ENCODE peak calls at places on chromosomes 1 and 21, in ten cellular contexts. One of them, this sample, is unnamed.

GRCh38 chr1:119116725-119117124 is 23.7 kb downstream of the WARS2 start:
- DNase-seq in spleen: no peak
- DNase-seq in sigmoid colon: no peak
- DNase-seq in breast epithelium: no peak
- DNase-seq in HCT116: no peak
- DNase-seq in stomach: no peak
- DNase-seq in vagina: no peak
- DNase-seq in K562: no peak
- DNase-seq in HepG2: no peak
- DNase-seq in suprapubic skin: no peak
- DNase-seq in this sample: no peak

GRCh38 chr1:59062743-59063142 is 234.2 kb upstream of the FGGY start:
- DNase-seq in suprapubic skin: no peak
- DNase-seq in K562: no peak
- DNase-seq in vagina: no peak
- DNase-seq in HepG2: no peak
- DNase-seq in sigmoid colon: peak
- DNase-seq in HCT116: no peak
- DNase-seq in spleen: no peak
- DNase-seq in breast epithelium: no peak
- DNase-seq in stomach: peak
- DNase-seq in this sample: no peak

GRCh38 chr1:4587721-4588120 is 66.7 kb upstream of the AJAP1 start:
- DNase-seq in HCT116: no peak
- DNase-seq in stomach: no peak
- DNase-seq in sigmoid colon: no peak
- DNase-seq in suprapubic skin: no peak
- DNase-seq in vagina: no peak
- DNase-seq in breast epithelium: no peak
- DNase-seq in HepG2: no peak
- DNase-seq in spleen: no peak
- DNase-seq in K562: no peak
- DNase-seq in this sample: no peak

GRCh38 chr1:16181887-16182719 is 26.2 kb upstream of the EPHA2 start:
- DNase-seq in stomach: peak
- DNase-seq in suprapubic skin: peak
- DNase-seq in sigmoid colon: peak
- DNase-seq in vagina: no peak
- DNase-seq in spleen: peak
- DNase-seq in HCT116: peak
- DNase-seq in HepG2: peak
- DNase-seq in breast epithelium: peak
- DNase-seq in K562: no peak
- DNase-seq in this sample: no peak

GRCh38 chr1:17201201-17202021 is 3.5 kb upstream of the PADI1 start:
- DNase-seq in HepG2: no peak
- DNase-seq in stomach: no peak
- DNase-seq in vagina: peak
- DNase-seq in sigmoid colon: peak
- DNase-seq in spleen: peak
- DNase-seq in HCT116: no peak
- DNase-seq in suprapubic skin: peak
- DNase-seq in breast epithelium: no peak
- DNase-seq in K562: no peak
- DNase-seq in this sample: no peak

GRCh38 chr1:55640708-55641473 is 425.7 kb upstream of the USP24 start:
- DNase-seq in suprapubic skin: no peak
- DNase-seq in stomach: peak
- DNase-seq in HCT116: no peak
- DNase-seq in breast epithelium: peak
- DNase-seq in vagina: no peak
- DNase-seq in spleen: peak
- DNase-seq in HepG2: peak
- DNase-seq in K562: peak
- DNase-seq in sigmoid colon: peak
- DNase-seq in this sample: peak

GRCh38 chr1:234613992-234614584 is 4.1 kb upstream of the IRF2BP2 start:
- DNase-seq in HCT116: no peak
- DNase-seq in spleen: no peak
- DNase-seq in stomach: no peak
- DNase-seq in HepG2: no peak
- DNase-seq in sigmoid colon: no peak
- DNase-seq in suprapubic skin: no peak
- DNase-seq in K562: no peak
- DNase-seq in vagina: no peak
- DNase-seq in breast epithelium: no peak
- DNase-seq in this sample: no peak

GRCh38 chr21:43950481-43950880 is 61.6 kb upstream of the TRAPPC10 start:
- DNase-seq in vagina: no peak
- DNase-seq in stomach: no peak
- DNase-seq in suprapubic skin: no peak
- DNase-seq in HepG2: no peak
- DNase-seq in sigmoid colon: no peak
- DNase-seq in K562: no peak
- DNase-seq in spleen: no peak
- DNase-seq in HCT116: no peak
- DNase-seq in breast epithelium: no peak
- DNase-seq in this sample: no peak

GRCh38 chr1:244834596-244835275 is 722 bp upstream of the COX20 start:
- DNase-seq in breast epithelium: peak
- DNase-seq in K562: no peak
- DNase-seq in stomach: peak
- DNase-seq in vagina: no peak
- DNase-seq in sigmoid colon: peak
- DNase-seq in spleen: peak
- DNase-seq in HepG2: peak
- DNase-seq in HCT116: peak
- DNase-seq in suprapubic skin: peak
- DNase-seq in this sample: peak

GRCh38 chr1:107175102-107175501 is 34.3 kb downstream of the NTNG1 start:
- DNase-seq in HCT116: no peak
- DNase-seq in stomach: no peak
- DNase-seq in spleen: no peak
- DNase-seq in K562: no peak
- DNase-seq in sigmoid colon: no peak
- DNase-seq in HepG2: no peak
- DNase-seq in suprapubic skin: no peak
- DNase-seq in vagina: no peak
- DNase-seq in breast epithelium: no peak
- DNase-seq in this sample: no peak

GRCh38 chr1:47241114-47242113 is 9.4 kb upstream of the TAL1 start:
- DNase-seq in stomach: no peak
- DNase-seq in spleen: no peak
- DNase-seq in breast epithelium: no peak
- DNase-seq in HCT116: no peak
- DNase-seq in vagina: no peak
- DNase-seq in K562: peak
- DNase-seq in sigmoid colon: no peak
- DNase-seq in suprapubic skin: no peak
- DNase-seq in HepG2: no peak
- DNase-seq in this sample: no peak

GRCh38 chr1:221074325-221074724 is 195.1 kb downstream of the HLX start:
- DNase-seq in vagina: no peak
- DNase-seq in stomach: no peak
- DNase-seq in sigmoid colon: no peak
- DNase-seq in suprapubic skin: no peak
- DNase-seq in K562: no peak
- DNase-seq in HCT116: no peak
- DNase-seq in spleen: no peak
- DNase-seq in breast epithelium: no peak
- DNase-seq in HepG2: no peak
- DNase-seq in this sample: no peak
- TF ChIP-seq POLR2AphosphoS5 in vagina: no peak
- TF ChIP-seq POLR2AphosphoS5 in stomach: no peak
- TF ChIP-seq POLR2AphosphoS5 in sigmoid colon: no peak
- TF ChIP-seq POLR2AphosphoS5 in suprapubic skin: no peak
- TF ChIP-seq POLR2AphosphoS5 in K562: no peak
- TF ChIP-seq POLR2AphosphoS5 in HCT116: no peak
- TF ChIP-seq POLR2AphosphoS5 in spleen: no peak
- TF ChIP-seq POLR2AphosphoS5 in breast epithelium: no peak
- TF ChIP-seq POLR2AphosphoS5 in HepG2: no peak
- TF ChIP-seq POLR2AphosphoS5 in this sample: no peak

DNA sequence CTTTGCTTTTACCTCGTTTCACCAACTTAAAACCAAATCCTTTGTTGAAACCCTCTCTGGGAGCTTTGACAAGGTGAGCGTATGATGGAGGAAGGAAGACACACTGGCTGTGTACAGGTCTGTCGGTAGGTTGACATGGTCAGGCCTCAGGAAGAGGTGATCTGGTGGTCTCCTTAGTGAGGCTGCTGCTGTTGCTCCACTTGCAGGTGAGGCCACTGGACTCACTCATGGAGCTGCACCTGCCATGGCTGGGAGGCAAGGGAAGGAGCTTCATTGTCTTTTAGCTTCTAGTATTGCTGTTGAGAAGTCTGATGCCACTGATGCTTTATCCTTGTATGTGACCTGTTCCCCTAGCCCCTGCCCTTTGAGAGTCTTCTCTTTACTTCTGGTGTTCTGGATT is 35.7 kb downstream of the TENT5C start:
- DNase-seq in spleen: peak
- DNase-seq in vagina: no peak
- DNase-seq in K562: no peak
- DNase-seq in HepG2: no peak
- DNase-seq in sigmoid colon: no peak
- DNase-seq in breast epithelium: no peak
- DNase-seq in HCT116: no peak
- DNase-seq in stomach: no peak
- DNase-seq in suprapubic skin: peak
- DNase-seq in this sample: no peak
- TF ChIP-seq POLR2AphosphoS5 in spleen: no peak
- TF ChIP-seq POLR2AphosphoS5 in vagina: no peak
- TF ChIP-seq POLR2AphosphoS5 in K562: no peak
- TF ChIP-seq POLR2AphosphoS5 in HepG2: no peak
- TF ChIP-seq POLR2AphosphoS5 in sigmoid colon: no peak
- TF ChIP-seq POLR2AphosphoS5 in breast epithelium: no peak
- TF ChIP-seq POLR2AphosphoS5 in HCT116: no peak
- TF ChIP-seq POLR2AphosphoS5 in stomach: no peak
- TF ChIP-seq POLR2AphosphoS5 in suprapubic skin: no peak
- TF ChIP-seq POLR2AphosphoS5 in this sample: no peak

GRCh38 chr1:65509912-65510680 is 89.6 kb downstream of the LEPR start:
- DNase-seq in HepG2: no peak
- DNase-seq in K562: no peak
- DNase-seq in HCT116: no peak
- DNase-seq in spleen: no peak
- DNase-seq in sigmoid colon: no peak
- DNase-seq in suprapubic skin: no peak
- DNase-seq in stomach: no peak
- DNase-seq in breast epithelium: no peak
- DNase-seq in vagina: no peak
- DNase-seq in this sample: no peak

GRCh38 chr1:65514083-65514482 is 93.6 kb downstream of the LEPR start:
- DNase-seq in stomach: no peak
- DNase-seq in spleen: no peak
- DNase-seq in HCT116: no peak
- DNase-seq in breast epithelium: no peak
- DNase-seq in HepG2: peak
- DNase-seq in sigmoid colon: no peak
- DNase-seq in vagina: no peak
- DNase-seq in K562: no peak
- DNase-seq in suprapubic skin: no peak
- DNase-seq in this sample: no peak

GRCh38 chr1:65510961-65511360 is 90.5 kb downstream of the LEPR start:
- DNase-seq in sigmoid colon: no peak
- DNase-seq in vagina: no peak
- DNase-seq in K562: no peak
- DNase-seq in HCT116: no peak
- DNase-seq in HepG2: no peak
- DNase-seq in suprapubic skin: no peak
- DNase-seq in stomach: no peak
- DNase-seq in breast epithelium: no peak
- DNase-seq in spleen: no peak
- DNase-seq in this sample: no peak

GRCh38 chr1:65512967-65513777 is 92.7 kb downstream of the LEPR start:
- DNase-seq in HCT116: no peak
- DNase-seq in sigmoid colon: no peak
- DNase-seq in breast epithelium: no peak
- DNase-seq in stomach: no peak
- DNase-seq in HepG2: no peak
- DNase-seq in spleen: no peak
- DNase-seq in vagina: no peak
- DNase-seq in suprapubic skin: no peak
- DNase-seq in K562: no peak
- DNase-seq in this sample: no peak

DNA sequence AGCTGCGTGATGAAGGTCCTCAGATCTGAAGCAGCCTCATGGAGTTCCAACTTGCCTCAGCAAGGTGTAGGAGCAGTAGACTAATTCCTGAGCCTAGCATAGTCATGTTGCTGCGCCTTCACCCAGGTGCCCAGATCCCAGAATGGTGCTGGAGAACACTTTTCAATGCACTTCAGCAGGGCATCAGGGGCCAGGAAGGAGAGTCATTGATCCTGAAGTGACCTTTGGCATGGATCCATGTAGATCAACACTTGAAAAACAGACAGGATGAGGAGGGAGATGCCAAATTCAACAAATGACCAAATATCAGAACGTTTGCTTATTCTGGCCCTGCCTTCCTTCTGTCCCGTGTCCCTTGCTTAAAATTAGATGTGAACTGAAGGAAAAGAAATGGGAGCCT is 91.9 kb downstream of the LEPR start:
- DNase-seq in breast epithelium: no peak
- DNase-seq in suprapubic skin: no peak
- DNase-seq in spleen: no peak
- DNase-seq in HCT116: no peak
- DNase-seq in HepG2: no peak
- DNase-seq in stomach: no peak
- DNase-seq in K562: no peak
- DNase-seq in vagina: no peak
- DNase-seq in sigmoid colon: no peak
- DNase-seq in this sample: no peak
- TF ChIP-seq POLR2AphosphoS5 in breast epithelium: no peak
- TF ChIP-seq POLR2AphosphoS5 in suprapubic skin: no peak
- TF ChIP-seq POLR2AphosphoS5 in spleen: no peak
- TF ChIP-seq POLR2AphosphoS5 in HCT116: no peak
- TF ChIP-seq POLR2AphosphoS5 in HepG2: no peak
- TF ChIP-seq POLR2AphosphoS5 in stomach: no peak
- TF ChIP-seq POLR2AphosphoS5 in K562: no peak
- TF ChIP-seq POLR2AphosphoS5 in vagina: no peak
- TF ChIP-seq POLR2AphosphoS5 in sigmoid colon: no peak
- TF ChIP-seq POLR2AphosphoS5 in this sample: no peak

DNA sequence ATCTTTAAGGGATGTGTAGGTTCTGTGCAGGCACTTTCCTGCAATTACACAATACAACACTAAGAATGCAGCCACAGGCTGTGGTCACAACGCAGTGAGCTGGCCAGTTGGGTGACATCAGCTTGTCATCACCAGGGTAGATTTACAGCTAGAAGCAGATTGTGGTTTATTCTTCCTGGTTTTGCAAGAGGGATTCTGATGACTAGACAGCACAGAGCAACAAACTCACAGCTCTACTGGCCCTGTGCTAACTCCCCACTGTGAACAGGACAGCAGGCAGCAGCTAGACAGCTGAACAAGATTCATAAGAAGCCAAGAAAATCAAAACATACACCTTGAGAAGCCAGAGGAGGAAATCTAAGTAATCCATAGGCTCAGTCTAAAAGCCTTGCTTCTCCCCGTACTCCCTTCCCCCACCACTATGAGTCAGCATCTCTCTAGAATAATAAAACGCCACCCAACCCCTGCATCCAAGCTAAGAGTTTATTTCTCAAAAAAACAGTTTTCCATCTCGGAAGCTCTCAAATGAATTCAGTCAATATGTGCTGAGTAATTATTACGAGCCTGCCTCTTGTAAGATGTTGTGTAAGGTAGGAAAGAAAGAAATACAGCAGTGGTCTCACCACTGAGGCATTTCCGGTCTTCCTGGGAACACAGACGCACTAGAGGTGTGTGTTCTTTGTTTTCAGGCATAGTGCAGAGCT is 162.8 kb downstream of the NTPCR start:
- DNase-seq in suprapubic skin: peak
- DNase-seq in K562: peak
- DNase-seq in sigmoid colon: peak
- DNase-seq in stomach: peak
- DNase-seq in HepG2: peak
- DNase-seq in breast epithelium: peak
- DNase-seq in spleen: peak
- DNase-seq in HCT116: peak
- DNase-seq in vagina: no peak
- DNase-seq in this sample: no peak
- TF ChIP-seq POLR2AphosphoS5 in suprapubic skin: peak
- TF ChIP-seq POLR2AphosphoS5 in K562: no peak
- TF ChIP-seq POLR2AphosphoS5 in sigmoid colon: peak
- TF ChIP-seq POLR2AphosphoS5 in stomach: peak
- TF ChIP-seq POLR2AphosphoS5 in HepG2: no peak
- TF ChIP-seq POLR2AphosphoS5 in breast epithelium: peak
- TF ChIP-seq POLR2AphosphoS5 in spleen: no peak
- TF ChIP-seq POLR2AphosphoS5 in HCT116: peak
- TF ChIP-seq POLR2AphosphoS5 in vagina: peak
- TF ChIP-seq POLR2AphosphoS5 in this sample: no peak

This sample was measured in GM12891.